ENCODE peak calls at places on chromosomes 12 and 14, in eight cellular contexts. M is NCI-H1436 treated with DMSO at 0.1 percent for 48 hours; U is heart left ventricle; E is stimulated activated CD4-positive, alpha-beta T cell treated with anti-CD3 and anti-CD28 coated beads, Interleukin-1b, Interleukin-23, amount 100 ng/mL, for 1 hour; R is activated CD4-positive, alpha-beta T cell treated with anti-CD3 and anti-CD28 coated beads, Interleukin-2, amount 50 U/mL, for 48 hours; H is stimulated activated CD8-positive, alpha-beta memory T cell treated with anti-CD3 and anti-CD28 coated beads, Interleukin-12 subunit alpha, Interleukin-12 subunit beta, amount 100 ng/mL, for 1 hour; K is Caco-2; S is NCI-H1694. F is an unnamed sample.

GRCh38 chr14:90758959-90759358 is 57.3 kb downstream of the TTC7B start:
- DNase-seq in M (no peak), U (peak), E (no peak), R (peak), H (no peak), K (no peak), S (no peak), F (no peak)

GRCh38 chr14:59360923-59361794 is 104.0 kb downstream of the GPR135 start:
- DNase-seq in M (peak), U (peak), E (no peak), R (no peak), H (no peak), K (peak), S (peak), F (no peak)

GRCh38 chr12:94147991-94148840 is at the start of gene PLXNC1:
- DNase-seq in M (no peak), U (peak), E (peak), R (peak), H (peak), K (peak), S (no peak), F (peak)

GRCh38 chr12:109047081-109047805 is 5.1 kb upstream of the USP30 start:
- DNase-seq in M (no peak), U (no peak), E (no peak), R (no peak), H (no peak), K (no peak), S (no peak), F (no peak)

GRCh38 chr12:132502149-132502881 is 12.4 kb downstream of the FBRSL1 start:
- DNase-seq in M (no peak), U (no peak), E (no peak), R (no peak), H (no peak), K (peak), S (no peak), F (peak)

GRCh38 chr14:76346391-76347160 is 29.4 kb upstream of the ESRRB start:
- DNase-seq in M (no peak), U (no peak), E (no peak), R (no peak), H (no peak), K (no peak), S (no peak), F (no peak)

GRCh38 chr12:69475237-69475984 is 5.2 kb downstream of the FRS2 start:
- DNase-seq in M (no peak), U (no peak), E (no peak), R (no peak), H (no peak), K (no peak), S (no peak), F (no peak)

GRCh38 chr14:86796221-86797074 is 1196.5 kb downstream of the GALC start:
- DNase-seq in M (no peak), U (no peak), E (no peak), R (no peak), H (no peak), K (no peak), S (no peak), F (no peak)

GRCh38 chr12:110699591-110700445 is 10.9 kb upstream of the HVCN1 start:
- DNase-seq in M (no peak), U (no peak), E (no peak), R (no peak), H (no peak), K (no peak), S (no peak), F (no peak)

GRCh38 chr14:59321184-59321952 is 132.9 kb downstream of the DAAM1 start:
- DNase-seq in M (no peak), U (no peak), E (no peak), R (no peak), H (no peak), K (no peak), S (no peak), F (no peak)

GRCh38 chr12:76820888-76821482 is 57.1 kb downstream of the ZDHHC17 start:
- DNase-seq in M (no peak), U (no peak), E (no peak), R (peak), H (no peak), K (peak), S (no peak), F (peak)

GRCh38 chr12:51798507-51798906 is 50.0 kb downstream of the FIGNL2 start:
- DNase-seq in M (no peak), U (no peak), E (no peak), R (no peak), H (no peak), K (no peak), S (no peak), F (no peak)

GRCh38 chr12:62259311-62259992 is 752 bp upstream of the USP15 start:
- DNase-seq in M (no peak), U (no peak), E (no peak), R (no peak), H (no peak), K (no peak), S (no peak), F (no peak)

GRCh38 chr14:92797935-92798653 is 4.0 kb downstream of the GOLGA5 start:
- DNase-seq in M (no peak), U (no peak), E (no peak), R (no peak), H (no peak), K (no peak), S (no peak), F (no peak)

GRCh38 chr12:84508943-84509342 is 403.7 kb downstream of the SLC6A15 start:
- DNase-seq in M (no peak), U (peak), E (no peak), R (no peak), H (no peak), K (no peak), S (no peak), F (no peak)